ENCODE peak calls at places on chromosomes 1 and 21, in eight cellular contexts. W is HT-29; L is hepatic stellate cell; B is AG04450; V is ELR; F is stimulated activated CD8-positive, alpha-beta memory T cell treated with anti-CD3 and anti-CD28 coated beads, Interleukin-7, amount 100 ng/mL, for 24 hours; M is uterus; P is SHP77. S is an unnamed sample.

GRCh38 chr1:8965121-8965820 is 19.6 kb downstream of the CA6 start:
- DNase-seq in W (no peak), L (no peak), B (no peak), V (no peak), F (no peak), M (no peak), P (no peak), S (no peak)

GRCh38 chr1:183180634-183181056 is 5.4 kb upstream of the LAMC2 start:
- DNase-seq in W (no peak), L (peak), B (no peak), V (peak), F (no peak), M (no peak), P (no peak), S (no peak)

GRCh38 chr1:59292557-59292956 is 4.3 kb upstream of the FGGY start:
- DNase-seq in W (no peak), L (no peak), B (no peak), V (peak), F (no peak), M (no peak), P (no peak), S (no peak)

GRCh38 chr1:87513270-87513669 is 184.6 kb downstream of the LMO4 start:
- DNase-seq in W (no peak), L (no peak), B (peak), V (no peak), F (no peak), M (no peak), P (no peak), S (no peak)

GRCh38 chr21:26513212-26513611 is 59.9 kb downstream of the CYYR1 start:
- DNase-seq in W (no peak), L (no peak), B (no peak), V (peak), F (no peak), M (no peak), P (no peak), S (no peak)

GRCh38 chr1:168441745-168442144 is 102.1 kb downstream of the XCL2 start:
- DNase-seq in W (no peak), L (no peak), B (no peak), V (peak), F (no peak), M (no peak), P (no peak), S (no peak)

GRCh38 chr1:209612646-209613350 is 29.3 kb downstream of the CAMK1G start:
- DNase-seq in W (no peak), L (no peak), B (no peak), V (no peak), F (no peak), M (no peak), P (no peak), S (no peak)

GRCh38 chr1:96845464-96845863 is 123.9 kb downstream of the PTBP2 start:
- DNase-seq in W (peak), L (no peak), B (no peak), V (peak), F (no peak), M (no peak), P (no peak), S (peak)